ENCODE peak calls at places on chromosomes 12 and 14, in seven cellular contexts. J is progenitor cell of endocrine pancreas, B is H9, O is coronary artery, X is lower leg skin, F is fibroblast of pulmonary artery, S is neural crest cell. P is an unnamed sample.
A peak's percentile ranks its signal among the peaks of the same experiment; 100 is the strongest.

GRCh38 chr12:45986646-45987338 is 3.6 kb downstream of the SCAF11 start:
- DNase-seq in F (no peak), J (no peak), X (no peak), S (no peak), B (no peak), O (no peak), P (no peak)

GRCh38 chr12:27592548-27592947 is 68.5 kb downstream of the PPFIBP1 start:
- DNase-seq in X (no peak), F (peak; percentile 88), O (no peak), B (no peak), J (no peak), S (no peak), P (no peak)

GRCh38 chr14:93742761-93743160 is 45.5 kb downstream of the PRIMA1 start:
- DNase-seq in O (no peak), J (no peak), F (no peak), B (no peak), X (no peak), S (no peak), P (no peak)

GRCh38 chr12:91442535-91442934 is 259.9 kb upstream of the DCN start:
- DNase-seq in B (no peak), F (no peak), X (no peak), O (no peak), J (no peak), S (no peak), P (no peak)

GRCh38 chr14:53470351-53471043 is 317.4 kb upstream of the DDHD1 start:
- DNase-seq in B (no peak), J (no peak), F (peak; percentile 14), O (no peak), S (no peak), X (no peak), P (no peak)

GRCh38 chr14:99069946-99070345 is 202.1 kb downstream of the BCL11B start:
- DNase-seq in X (peak; percentile 74), S (no peak), F (no peak), J (no peak), B (peak; percentile 5), O (no peak), P (no peak)

GRCh38 chr14:22977434-22977683 is 5.0 kb downstream of the AJUBA start:
- DNase-seq in X (no peak), B (no peak), F (no peak), S (no peak), J (no peak), O (no peak), P (no peak)

GRCh38 chr14:102140027-102140749 is 491 bp downstream of the WDR20 start:
- DNase-seq in X (no peak), O (peak; percentile 74), S (peak; percentile 16), J (peak; percentile 17), B (peak; percentile 30), F (peak; percentile 17), P (peak; percentile 39)

GRCh38 chr14:22547309-22547947 is 41.6 kb downstream of the DAD1 start:
- DNase-seq in O (no peak), J (no peak), B (no peak), S (no peak), X (no peak), F (no peak), P (no peak)

GRCh38 chr12:64006211-64006610 is 161.7 kb downstream of the SRGAP1 start:
- DNase-seq in X (no peak), O (no peak), B (no peak), F (peak; percentile 54), S (no peak), J (no peak), P (no peak)

GRCh38 chr14:101025131-101025530 is 121.6 kb upstream of the RTL1 start:
- DNase-seq in S (no peak), X (peak; percentile 65), J (no peak), O (peak; percentile 61), F (no peak), B (no peak), P (no peak)

GRCh38 chr12:44000309-44000952 is 164.6 kb downstream of the TMEM117 start:
- DNase-seq in O (no peak), B (peak; percentile 86), J (peak; percentile 9), S (peak; percentile 7), X (no peak), F (peak; percentile 67), P (peak; percentile 29)

GRCh38 chr14:71933026-71933587 is 878 bp downstream of the RGS6 start:
- DNase-seq in O (no peak), B (peak; percentile 51), S (no peak), X (no peak), J (no peak), F (no peak), P (peak; percentile 20)

GRCh38 chr12:49345048-49345839 is 1.4 kb upstream of the DNAJC22 start:
- DNase-seq in B (peak; percentile 61), J (peak; percentile 68), F (no peak), X (peak; percentile 87), O (no peak), S (no peak), P (peak; percentile 88)

GRCh38 chr12:95385646-95386045 is 88.3 kb upstream of the METAP2 start:
- DNase-seq in B (no peak), F (peak; percentile 46), X (no peak), S (no peak), J (no peak), O (no peak), P (no peak)

GRCh38 chr12:68280240-68280639 is 26.8 kb upstream of the IL22 start:
- DNase-seq in F (no peak), S (no peak), J (no peak), X (no peak), B (no peak), O (no peak), P (no peak)

GRCh38 chr12:130184531-130185090 is 22.3 kb downstream of the FZD10 start:
- DNase-seq in F (no peak), J (no peak), S (no peak), O (no peak), X (no peak), B (no peak), P (no peak)

GRCh38 chr14:104132981-104133380 is 5.4 kb upstream of the KIF26A start:
- DNase-seq in S (no peak), X (peak; percentile 64), J (no peak), O (no peak), B (peak; percentile 67), F (no peak), P (peak; percentile 85)

GRCh38 chr14:101119830-101120571 is 216.5 kb upstream of the RTL1 start:
- DNase-seq in O (no peak), F (no peak), J (no peak), S (no peak), X (peak; percentile 76), B (peak; percentile 39), P (no peak)

GRCh38 chr12:54950071-54950727 is 34.4 kb downstream of the TESPA1 start:
- DNase-seq in J (no peak), X (no peak), O (no peak), B (no peak), F (no peak), S (no peak), P (no peak)

GRCh38 chr12:102441077-102441596 is 39.2 kb downstream of the IGF1 start:
- DNase-seq in S (no peak), X (no peak), F (peak; percentile 23), J (no peak), B (no peak), O (no peak), P (no peak)
- TF ChIP-seq CTCF in S (no peak), X (no peak), F (no peak), J (no peak), B (no peak), O (no peak), P (no peak)

GRCh38 chr12:116918464-116918863 is 7.7 kb downstream of the FBXW8 start:
- DNase-seq in X (no peak), O (no peak), S (no peak), J (no peak), B (no peak), F (no peak), P (no peak)

GRCh38 chr12:116915326-116915725 is 4.6 kb downstream of the FBXW8 start:
- DNase-seq in F (no peak), O (no peak), J (no peak), X (no peak), S (no peak), B (no peak), P (no peak)

GRCh38 chr12:116916122-116916521 is 5.4 kb downstream of the FBXW8 start:
- DNase-seq in F (peak; percentile 41), B (no peak), S (no peak), X (no peak), O (no peak), J (no peak), P (no peak)

GRCh38 chr12:116919247-116919671 is 8.5 kb downstream of the FBXW8 start:
- DNase-seq in F (no peak), S (no peak), X (no peak), B (no peak), J (no peak), O (no peak), P (no peak)

GRCh38 chr12:116916714-116917114 is 6.0 kb downstream of the FBXW8 start:
- DNase-seq in S (no peak), B (no peak), X (no peak), J (no peak), F (peak; percentile 67), O (no peak), P (no peak)
- TF ChIP-seq CTCF in S (no peak), B (peak; percentile 12), X (peak; percentile 77), J (no peak), F (peak; percentile 5), O (no peak), P (no peak)

DNA sequence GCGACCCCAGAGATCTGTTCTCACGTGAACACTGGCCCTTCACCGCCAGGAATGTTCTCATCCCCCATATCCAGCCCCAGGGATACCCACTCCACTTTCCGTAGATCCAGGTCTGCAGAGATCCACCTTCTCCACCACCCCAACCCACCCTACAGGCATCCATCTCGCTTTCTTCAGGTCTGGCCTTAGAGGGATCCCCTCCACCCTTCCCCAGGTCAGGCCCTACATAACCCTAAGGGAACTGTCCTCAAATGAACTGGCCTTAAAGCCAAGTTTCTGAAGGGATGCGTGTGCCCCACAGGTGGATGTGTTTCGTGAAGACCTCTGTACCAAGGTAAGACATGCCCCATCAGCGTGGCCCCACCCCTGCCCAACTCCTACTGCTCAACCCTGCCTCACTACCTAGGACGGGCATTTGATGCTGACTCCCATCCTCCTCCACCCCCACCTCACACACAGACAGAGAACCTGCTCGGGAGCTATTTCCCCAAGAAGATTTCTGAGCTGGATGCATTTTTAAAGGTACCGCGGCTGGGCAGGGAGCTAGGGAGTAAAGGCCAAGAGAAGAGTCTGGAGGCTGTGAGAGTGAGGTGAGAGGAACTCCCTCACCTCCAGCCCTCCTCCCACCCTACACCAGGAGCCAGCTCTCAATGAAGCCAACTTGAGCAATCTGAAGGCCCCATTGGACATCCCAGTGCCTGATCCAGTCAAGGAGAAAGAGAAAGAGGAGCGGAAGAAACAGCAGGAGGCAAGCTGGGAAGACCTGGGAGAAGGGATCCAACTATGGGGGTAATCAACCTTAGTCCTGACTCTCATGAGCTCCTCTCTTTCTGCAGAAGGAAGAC is 912 bp downstream of the PSME1 start:
- DNase-seq in F (no peak), O (no peak), X (peak; percentile 85), J (no peak), S (no peak), B (no peak), P (no peak)
- TF ChIP-seq CTCF in F (no peak), O (no peak), X (no peak), J (no peak), S (no peak), B (no peak), P (no peak)

DNA sequence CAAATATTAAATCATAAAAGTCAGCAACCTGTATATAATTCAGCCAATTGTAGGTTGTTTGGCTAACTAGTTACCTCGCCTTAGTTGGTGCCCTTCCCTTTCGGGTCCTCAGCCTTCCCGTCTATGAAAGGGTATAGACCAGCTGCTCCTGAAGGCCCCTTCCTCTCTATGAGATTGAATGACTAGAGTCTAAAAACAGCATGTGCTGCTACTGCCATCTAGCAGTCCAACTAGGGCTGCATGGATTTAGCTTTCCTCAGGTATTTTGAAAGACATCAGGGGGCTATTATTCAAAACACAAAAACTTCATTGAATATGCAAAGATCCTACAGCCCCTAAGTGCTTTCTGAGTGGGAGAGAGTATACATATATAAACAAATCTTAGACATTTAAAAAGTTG is 37.0 kb upstream of the TMEM263 start:
- DNase-seq in F (peak; percentile 45), S (peak; percentile 28), X (no peak), J (no peak), O (no peak), B (peak; percentile 67), P (peak; percentile 24)
- TF ChIP-seq CTCF in F (peak; percentile 66), S (peak; percentile 71), X (no peak), J (peak; percentile 73), O (no peak), B (peak; percentile 89), P (peak; percentile 72)